ENCODE peak calls at places on chromosomes 2 and 18, in ten cellular contexts. V is activated CD4-positive, alpha-beta T cell treated with anti-CD3 and anti-CD28 coated beads, Interleukin-2, amount 50 U/mL, for 24 hours; Y is amniotic epithelial cell; W is T-helper 17 cell; Q is naive thymus-derived CD8-positive, alpha-beta T cell; T is Kasumi-1; E is non-pigmented ciliary epithelial cell; P is GM06990; X is GM13977; H is Ammon's horn. B is an unnamed sample.
A peak's percentile ranks its signal among the peaks of the same experiment; 100 is the strongest.

GRCh38 chr2:26942543-26943295 is 27.7 kb upstream of the MAPRE3 start:
- DNase-seq in Y (peak; percentile 44), H (peak; percentile 81), E (no peak), P (peak; percentile 31), V (peak; percentile 52), W (peak; percentile 34), T (peak; percentile 64), Q (peak; percentile 28), X (peak; percentile 85), B (peak; percentile 78)

GRCh38 chr2:115297056-115297455 is 854.6 kb downstream of the DPP10 start:
- DNase-seq in E (no peak), P (no peak), T (no peak), W (no peak), X (no peak), H (no peak), V (no peak), Q (no peak), Y (no peak), B (no peak)

GRCh38 chr2:9074930-9075329 is 71.4 kb upstream of the MBOAT2 start:
- DNase-seq in W (no peak), Q (no peak), X (no peak), T (no peak), V (no peak), H (no peak), Y (no peak), P (no peak), E (no peak), B (no peak)

GRCh38 chr2:140257692-140258300 is 1477.6 kb upstream of the NXPH2 start:
- DNase-seq in E (no peak), H (no peak), V (no peak), X (no peak), W (no peak), P (no peak), Y (peak; percentile 21), T (peak; percentile 9), Q (no peak), B (no peak)

GRCh38 chr2:193538061-193538460 is 1343.3 kb upstream of the TMEFF2 start:
- DNase-seq in V (no peak), H (no peak), Q (no peak), P (no peak), T (no peak), E (no peak), X (no peak), Y (no peak), W (no peak), B (no peak)

GRCh38 chr2:151198646-151199045 is 63.0 kb downstream of the RBM43 start:
- DNase-seq in H (no peak), E (no peak), X (no peak), T (no peak), W (no peak), Q (no peak), P (no peak), V (no peak), Y (no peak), B (no peak)

GRCh38 chr2:19844750-19845149 is 57.0 kb downstream of the TTC32 start:
- DNase-seq in Y (no peak), T (no peak), E (no peak), V (no peak), Q (no peak), X (no peak), H (no peak), W (no peak), P (no peak), B (no peak)

GRCh38 chr2:172561270-172561669 is 5.4 kb downstream of the PDK1 start:
- DNase-seq in T (no peak), X (no peak), W (no peak), Y (peak; percentile 49), E (no peak), H (peak; percentile 6), Q (no peak), P (no peak), V (no peak), B (no peak)

GRCh38 chr2:39325966-39326365 is 82.2 kb upstream of the CDKL4 start:
- DNase-seq in H (no peak), E (no peak), W (no peak), X (no peak), Q (no peak), V (no peak), Y (peak; percentile 72), P (no peak), T (no peak), B (no peak)

GRCh38 chr2:27009083-27009482 is 23.7 kb upstream of the TMEM214 start:
- DNase-seq in T (no peak), Y (no peak), X (no peak), E (no peak), Q (no peak), H (no peak), W (no peak), P (no peak), V (no peak), B (no peak)

GRCh38 chr18:7272268-7273049 is 41.6 kb downstream of the LRRC30 start:
- DNase-seq in Q (no peak), H (peak; percentile 89), T (peak; percentile 76), X (no peak), E (peak; percentile 50), W (no peak), P (no peak), Y (peak; percentile 73), V (no peak), B (no peak)

GRCh38 chr2:239326831-239327535 is 73.8 kb downstream of the HDAC4 start:
- DNase-seq in E (no peak), V (peak; percentile 69), T (peak; percentile 60), P (peak; percentile 75), W (no peak), Y (peak; percentile 72), Q (peak; percentile 76), H (no peak), X (peak; percentile 75), B (no peak)

GRCh38 chr2:20803974-20804373 is 18.9 kb downstream of the LDAH start:
- DNase-seq in X (no peak), Q (no peak), E (no peak), Y (no peak), P (no peak), V (no peak), H (no peak), W (no peak), T (no peak), B (no peak)

GRCh38 chr18:67669993-67670671 is 153.6 kb upstream of the DSEL start:
- DNase-seq in W (no peak), V (no peak), Y (peak; percentile 86), E (peak; percentile 78), H (no peak), Q (no peak), T (no peak), X (no peak), P (no peak), B (no peak)

GRCh38 chr2:239762742-239763269 is 262.3 kb downstream of the NDUFA10 start:
- DNase-seq in E (no peak), V (no peak), P (no peak), Y (no peak), W (no peak), Q (no peak), H (peak; percentile 35), X (no peak), T (no peak), B (no peak)

GRCh38 chr2:21486445-21486844 is 362.7 kb downstream of the TDRD15 start:
- DNase-seq in V (no peak), P (no peak), W (no peak), E (no peak), T (no peak), Y (no peak), X (no peak), Q (no peak), H (no peak), B (no peak)

GRCh38 chr2:136004920-136005319 is 19.5 kb upstream of the DARS1 start:
- DNase-seq in X (no peak), V (no peak), E (no peak), H (no peak), W (no peak), T (no peak), Y (no peak), P (no peak), Q (no peak), B (no peak)

GRCh38 chr2:218343591-218343990 is 13.1 kb upstream of the CATIP start:
- DNase-seq in Q (no peak), P (no peak), X (no peak), V (no peak), E (no peak), T (no peak), H (no peak), W (no peak), Y (peak; percentile 96), B (no peak)